ENCODE peak calls at places on chromosomes 1 and 21, in ten cellular contexts. B is AG09319; J is neuronal stem cell; O is germinal center; P is cerebellar cortex; F is kidney tubule cell; C is NCI-H226; Q is activated T-helper 1 cell treated with anti-CD3 and anti-CD28 coated beads, Interleukin-12 subunit alpha, Interleukin-12 subunit beta, Interleukin-2, Interleukin-4 antibody, amounts not matched to agents 30 ng/mL and 10 ng/mL and 1 ng/mL, durations not matched to agents 14 hours and 24 hours and 36 hours; G is NCI-H1930; R is activated CD8-positive, alpha-beta memory T cell treated with anti-CD3 and anti-CD28 coated beads, Interleukin-2, amount 50 U/mL, for 48 hours. T is an unnamed sample.

GRCh38 chr1:185768371-185768770 is 34.2 kb downstream of the HMCN1 start:
- DNase-seq in B (no peak), J (no peak), O (no peak), P (no peak), F (no peak), C (no peak), Q (no peak), G (no peak), R (no peak), T (no peak)

GRCh38 chr1:53590104-53590503 is 130.9 kb downstream of the DMRTB1 start:
- DNase-seq in B (no peak), J (no peak), O (no peak), P (no peak), F (no peak), C (no peak), Q (no peak), G (no peak), R (no peak), T (no peak)

GRCh38 chr1:158019177-158019868 is 25.9 kb downstream of the KIRREL1 start:
- DNase-seq in B (peak; percentile 77), J (peak; percentile 69), O (no peak), P (peak; percentile 84), F (peak; percentile 92), C (peak; percentile 97), Q (no peak), G (no peak), R (no peak), T (peak; percentile 87)

GRCh38 chr1:221667504-221667903 is 74.4 kb downstream of the DUSP10 start:
- DNase-seq in B (peak; percentile 20), J (no peak), O (no peak), P (no peak), F (peak; percentile 69), C (peak; percentile 7), Q (no peak), G (no peak), R (no peak), T (no peak)

GRCh38 chr1:206668874-206669410 is 15.8 kb upstream of the MAPKAPK2 start:
- DNase-seq in B (no peak), J (no peak), O (no peak), P (no peak), F (no peak), C (no peak), Q (no peak), G (no peak), R (no peak), T (no peak)

GRCh38 chr1:222073307-222073995 is 331.6 kb upstream of the DUSP10 start:
- DNase-seq in B (no peak), J (no peak), O (no peak), P (no peak), F (peak; percentile 86), C (peak; percentile 63), Q (no peak), G (no peak), R (no peak), T (no peak)

GRCh38 chr1:41455479-41456271 is 28.8 kb downstream of the EDN2 start:
- DNase-seq in B (no peak), J (no peak), O (no peak), P (peak; percentile 92), F (peak; percentile 85), C (peak; percentile 88), Q (no peak), G (no peak), R (no peak), T (no peak)

GRCh38 chr1:221228594-221228993 is 349.4 kb downstream of the HLX start:
- DNase-seq in B (no peak), J (no peak), O (no peak), P (no peak), F (no peak), C (no peak), Q (no peak), G (no peak), R (no peak), T (no peak)

GRCh38 chr1:64315402-64315801 is 112.0 kb downstream of the UBE2U start:
- DNase-seq in B (no peak), J (no peak), O (no peak), P (no peak), F (no peak), C (no peak), Q (no peak), G (no peak), R (no peak), T (no peak)

GRCh38 chr1:178725603-178726517 is 816 bp downstream of the RALGPS2 start:
- DNase-seq in B (peak; percentile 48), J (peak; percentile 64), O (peak; percentile 77), P (peak; percentile 91), F (peak; percentile 97), C (peak; percentile 89), Q (peak; percentile 35), G (peak; percentile 75), R (peak; percentile 64), T (no peak)

GRCh38 chr21:32918467-32919140 is 107.1 kb upstream of the OLIG2 start:
- DNase-seq in B (no peak), J (peak; percentile 45), O (no peak), P (no peak), F (no peak), C (no peak), Q (no peak), G (no peak), R (no peak), T (no peak)

GRCh38 chr1:95770596-95770995 is 536.6 kb downstream of the RWDD3 start:
- DNase-seq in B (no peak), J (no peak), O (no peak), P (no peak), F (no peak), C (no peak), Q (no peak), G (no peak), R (no peak), T (no peak)

GRCh38 chr1:36874271-36875017 is 159.9 kb downstream of the GRIK3 start:
- DNase-seq in B (no peak), J (no peak), O (no peak), P (no peak), F (no peak), C (no peak), Q (no peak), G (no peak), R (peak; percentile 12), T (no peak)

GRCh38 chr1:82485591-82486369 is 685.0 kb downstream of the ADGRL2 start:
- DNase-seq in B (no peak), J (peak; percentile 63), O (no peak), P (no peak), F (peak; percentile 76), C (peak; percentile 75), Q (no peak), G (no peak), R (no peak), T (no peak)

GRCh38 chr21:36134820-36135390 is at the start of gene CBR3:
- DNase-seq in B (no peak), J (no peak), O (peak; percentile 33), P (no peak), F (peak; percentile 52), C (peak; percentile 60), Q (peak; percentile 61), G (no peak), R (no peak), T (no peak)

GRCh38 chr1:156488566-156489165 is 11.9 kb downstream of the MEF2D start:
- DNase-seq in B (no peak), J (no peak), O (peak; percentile 24), P (peak; percentile 11), F (peak; percentile 28), C (no peak), Q (peak; percentile 40), G (no peak), R (no peak), T (no peak)

GRCh38 chr1:100184536-100184935 is 6.5 kb upstream of the LRRC39 start:
- DNase-seq in B (no peak), J (no peak), O (no peak), P (no peak), F (peak; percentile 68), C (no peak), Q (no peak), G (no peak), R (no peak), T (no peak)

GRCh38 chr1:155307247-155307740 is 1.4 kb upstream of the FDPS start:
- DNase-seq in B (peak; percentile 28), J (no peak), O (no peak), P (peak; percentile 61), F (peak; percentile 48), C (no peak), Q (no peak), G (no peak), R (no peak), T (no peak)

GRCh38 chr1:225437710-225438437 is 10.0 kb upstream of the LBR start:
- DNase-seq in B (no peak), J (no peak), O (no peak), P (peak; percentile 20), F (peak; percentile 34), C (no peak), Q (no peak), G (no peak), R (no peak), T (no peak)

GRCh38 chr1:248196965-248197364 is at the start of gene OR2M3:
- DNase-seq in B (no peak), J (no peak), O (no peak), P (no peak), F (no peak), C (no peak), Q (no peak), G (no peak), R (no peak), T (no peak)

GRCh38 chr1:213727853-213728592 is 259.8 kb upstream of the PROX1 start:
- DNase-seq in B (no peak), J (no peak), O (no peak), P (no peak), F (no peak), C (no peak), Q (no peak), G (no peak), R (no peak), T (no peak)

GRCh38 chr1:39310015-39310414 is 105.5 kb downstream of the MACF1 start:
- DNase-seq in B (no peak), J (no peak), O (no peak), P (no peak), F (no peak), C (no peak), Q (no peak), G (no peak), R (no peak), T (no peak)

GRCh38 chr1:211985556-211986264 is 49.6 kb downstream of the INTS7 start:
- DNase-seq in B (no peak), J (no peak), O (no peak), P (no peak), F (no peak), C (no peak), Q (no peak), G (no peak), R (no peak), T (no peak)

GRCh38 chr1:167706931-167707877 is 14.6 kb upstream of the MPZL1 start:
- DNase-seq in B (no peak), J (peak; percentile 23), O (no peak), P (no peak), F (no peak), C (no peak), Q (no peak), G (no peak), R (no peak), T (no peak)

GRCh38 chr1:36062321-36062720 is 21.6 kb upstream of the TEKT2 start:
- DNase-seq in B (no peak), J (no peak), O (no peak), P (no peak), F (no peak), C (no peak), Q (no peak), G (no peak), R (no peak), T (no peak)